ENCODE peak calls at places on chromosome 4, in nine cellular contexts. D is cardiac fibroblast, I is suprapubic skin, V is lower leg skin, X is psoas muscle, R is hepatocyte, A is cardiac muscle cell, T is astrocyte, S is GM20000. P is an unnamed sample.

GRCh38 chr4:135371137-135371536 is 1169.5 kb upstream of the PABPC4L start:
- DNase-seq in T (no peak), S (no peak), I (no peak), A (no peak), X (no peak), V (no peak), D (no peak), R (no peak), P (no peak)

GRCh38 chr4:83618431-83618830 is 82.5 kb downstream of the GPAT3 start:
- DNase-seq in I (no peak), D (peak; percentile 60), A (peak; percentile 92), S (no peak), V (no peak), X (peak; percentile 56), T (peak; percentile 83), R (peak; percentile 81), P (peak; percentile 71)

GRCh38 chr4:144591401-144591800 is 54.6 kb upstream of the HHIP start:
- DNase-seq in A (peak; percentile 67), R (peak; percentile 58), D (peak; percentile 92), S (no peak), X (no peak), T (peak; percentile 75), I (no peak), V (no peak), P (peak; percentile 70)

GRCh38 chr4:141117935-141118334 is 15.3 kb downstream of the RNF150 start:
- DNase-seq in D (no peak), S (no peak), A (no peak), R (no peak), I (no peak), V (no peak), X (no peak), T (no peak), P (no peak)

GRCh38 chr4:68872442-68873217 is 56.8 kb downstream of the UGT2B10 start:
- DNase-seq in I (no peak), S (no peak), T (no peak), A (peak; percentile 69), V (no peak), X (no peak), R (peak; percentile 19), D (no peak), P (no peak)

GRCh38 chr4:156898373-156899117 is 73.1 kb downstream of the PDGFC start:
- DNase-seq in I (no peak), S (no peak), A (no peak), D (peak; percentile 55), V (no peak), X (no peak), R (no peak), T (no peak), P (no peak)

GRCh38 chr4:157459789-157460188 is 239.3 kb downstream of the GRIA2 start:
- DNase-seq in D (no peak), X (no peak), V (no peak), I (no peak), T (no peak), R (peak; percentile 20), S (no peak), A (peak; percentile 19), P (peak; percentile 82)

GRCh38 chr4:84894621-84895020 is 71.9 kb downstream of the WDFY3 start:
- DNase-seq in D (no peak), R (no peak), S (no peak), X (no peak), V (no peak), T (no peak), I (no peak), A (no peak), P (no peak)

GRCh38 chr4:123398803-123399637 is 2.4 kb downstream of the SPRY1 start:
- DNase-seq in V (peak; percentile 52), A (peak; percentile 71), S (peak; percentile 53), T (peak; percentile 68), R (peak; percentile 77), I (peak; percentile 84), X (peak; percentile 84), D (peak; percentile 87), P (peak; percentile 77)

GRCh38 chr4:71595576-71596108 is 188.2 kb downstream of the GC start:
- DNase-seq in R (no peak), S (no peak), T (no peak), A (no peak), I (no peak), V (no peak), X (no peak), D (peak; percentile 22), P (peak; percentile 17)

GRCh38 chr4:87051121-87051713 is 116.4 kb downstream of the AFF1 start:
- DNase-seq in V (no peak), D (peak; percentile 64), S (no peak), A (no peak), T (no peak), X (no peak), I (no peak), R (no peak), P (no peak)

GRCh38 chr4:161799687-161800086 is 364.1 kb downstream of the FSTL5 start:
- DNase-seq in I (no peak), A (no peak), V (no peak), S (no peak), R (no peak), D (no peak), X (no peak), T (peak; percentile 47), P (no peak)

GRCh38 chr4:53706422-53707032 is 115.2 kb upstream of the LNX1 start:
- DNase-seq in X (no peak), A (peak; percentile 73), D (peak; percentile 86), I (no peak), S (peak; percentile 39), R (peak; percentile 61), V (no peak), T (peak; percentile 45), P (peak; percentile 48)
- TF ChIP-seq CTCF in X (peak; percentile 41), A (peak; percentile 77), D (peak; percentile 76), I (peak; percentile 47), S (no peak), R (peak; percentile 65), V (no peak), T (peak; percentile 73), P (peak; percentile 73)

DNA sequence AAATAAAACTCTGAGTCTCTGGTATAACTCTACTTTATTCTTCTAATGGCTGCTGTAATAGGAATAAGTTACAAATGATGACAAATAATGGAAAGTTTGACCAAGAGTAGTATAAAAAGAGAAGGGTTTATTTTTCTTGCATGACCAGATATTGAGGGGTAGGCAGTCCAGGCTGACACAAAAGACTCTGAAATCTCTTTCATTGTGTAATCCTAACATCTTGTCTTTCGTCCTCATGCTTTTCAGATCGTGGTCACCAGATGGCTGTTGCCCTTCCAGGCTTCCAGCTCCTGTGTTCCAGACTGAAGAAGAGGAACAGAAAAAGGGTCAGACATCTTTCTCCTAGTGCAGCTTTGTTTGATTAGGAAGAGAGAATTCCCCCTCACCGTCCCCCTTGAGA is 176.9 kb upstream of the GK2 start:
- DNase-seq in T (no peak), R (no peak), S (no peak), D (no peak), I (no peak), V (no peak), X (no peak), A (no peak), P (no peak)
- TF ChIP-seq CTCF in T (no peak), R (no peak), S (no peak), D (no peak), I (no peak), V (no peak), X (no peak), A (no peak), P (no peak)

DNA sequence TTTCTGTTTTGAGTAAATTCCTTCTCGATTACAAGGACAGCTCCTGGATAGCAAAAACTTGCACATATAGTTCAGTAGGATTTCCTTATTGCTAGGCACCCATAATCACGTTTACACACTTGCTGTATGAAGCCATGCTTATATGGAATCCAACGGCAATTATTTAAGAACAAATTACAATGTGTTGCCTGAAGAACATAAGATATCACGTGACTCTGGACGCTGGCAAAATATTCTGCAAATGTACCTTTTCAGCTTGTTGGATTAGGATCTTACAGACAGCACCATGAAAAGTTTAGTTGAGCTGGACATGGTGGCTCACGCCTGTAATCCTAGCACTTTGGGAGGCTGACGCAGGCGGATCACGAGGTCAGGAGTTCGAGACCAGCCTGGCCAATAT is 17.4 kb downstream of the MFAP3L start:
- DNase-seq in R (no peak), S (no peak), D (no peak), T (no peak), V (no peak), I (no peak), X (no peak), A (no peak), P (no peak)
- TF ChIP-seq CTCF in R (no peak), S (no peak), D (no peak), T (no peak), V (no peak), I (no peak), X (no peak), A (no peak), P (no peak)

GRCh38 chr4:57553695-57554094 is 443.5 kb upstream of the IGFBP7 start:
- DNase-seq in I (no peak), D (no peak), V (no peak), T (no peak), R (no peak), A (no peak), X (no peak), S (no peak), P (no peak)
- TF ChIP-seq CTCF in I (no peak), D (no peak), V (no peak), T (no peak), R (peak; percentile 28), A (no peak), X (no peak), S (no peak), P (no peak)

GRCh38 chr4:26113339-26113940 is 199.4 kb downstream of the SMIM20 start:
- DNase-seq in T (no peak), R (no peak), V (no peak), D (no peak), I (no peak), S (no peak), X (no peak), A (no peak), P (no peak)

GRCh38 chr4:26110493-26110892 is 196.5 kb downstream of the SMIM20 start:
- DNase-seq in X (no peak), V (no peak), R (no peak), D (no peak), T (no peak), I (no peak), A (no peak), S (no peak), P (no peak)

GRCh38 chr4:26120098-26120795 is 200.6 kb upstream of the RBPJ start:
- DNase-seq in D (peak; percentile 6), S (no peak), V (no peak), I (no peak), A (no peak), R (no peak), T (no peak), X (no peak), P (no peak)

GRCh38 chr4:26116057-26116456 is 202.0 kb downstream of the SMIM20 start:
- DNase-seq in V (no peak), X (no peak), D (no peak), S (no peak), R (peak; percentile 12), A (peak; percentile 3), T (no peak), I (no peak), P (no peak)
- TF ChIP-seq CTCF in V (no peak), X (no peak), D (no peak), S (no peak), R (no peak), A (no peak), T (no peak), I (no peak), P (no peak)

DNA sequence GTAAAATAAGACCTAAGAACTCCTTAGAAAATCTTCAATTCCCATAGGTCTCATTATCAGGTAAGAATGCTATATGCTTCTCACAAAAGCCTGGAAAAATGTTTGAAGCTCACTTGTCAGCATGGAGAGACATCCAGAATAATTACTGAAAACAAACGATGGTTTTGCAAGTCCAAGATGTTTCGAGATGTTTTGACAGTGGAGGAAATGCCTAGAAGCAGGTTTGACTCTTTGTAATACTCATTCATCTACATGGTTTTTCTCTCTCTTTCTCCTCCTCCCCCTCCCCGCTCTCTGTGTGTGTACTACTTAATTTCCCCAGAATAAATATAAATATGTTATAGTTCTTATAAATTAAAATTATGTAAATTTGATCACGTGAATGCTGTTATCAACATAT is 131.9 kb upstream of the NR3C2 start:
- DNase-seq in R (no peak), D (no peak), I (no peak), V (no peak), T (no peak), S (no peak), X (no peak), A (no peak), P (no peak)
- TF ChIP-seq CTCF in R (no peak), D (no peak), I (no peak), V (no peak), T (no peak), S (no peak), X (no peak), A (no peak), P (no peak)